ENCODE peak calls at places on chromosomes 1 and 21, in ten cellular contexts. F is CD8-positive, alpha-beta memory T cell; K is neuronal stem cell; D is left ventricle myocardium inferior; V is uterus; Y is IMR-90; E is K562; O is kidney; C is A549; X is suprapubic skin. T is an unnamed sample.

GRCh38 chr1:20666804-20667203 is 5.6 kb upstream of the DDOST start:
- DNase-seq in F (no peak), K (no peak), D (no peak), V (no peak), Y (peak), E (peak), O (no peak), C (peak), X (no peak), T (peak)

GRCh38 chr1:10906866-10907519 is 105.5 kb upstream of the TARDBP start:
- DNase-seq in F (no peak), K (no peak), D (no peak), V (no peak), Y (no peak), E (no peak), O (peak), C (no peak), X (peak), T (no peak)

GRCh38 chr1:203291201-203292096 is 13.9 kb upstream of the BTG2 start:
- DNase-seq in F (peak), K (no peak), D (no peak), V (no peak), Y (no peak), E (no peak), O (peak), C (peak), X (no peak), T (no peak)

GRCh38 chr1:146007048-146007784 is 10.8 kb upstream of the TXNIP start:
- DNase-seq in F (peak), K (peak), D (no peak), V (peak), Y (peak), E (peak), O (no peak), C (peak), X (no peak), T (peak)

GRCh38 chr1:8022395-8023286 is 3.5 kb downstream of the ERRFI1 start:
- DNase-seq in F (no peak), K (no peak), D (no peak), V (no peak), Y (no peak), E (no peak), O (no peak), C (no peak), X (no peak), T (no peak)

GRCh38 chr21:32463367-32463766 is 50.9 kb downstream of the EVA1C start:
- DNase-seq in F (no peak), K (no peak), D (no peak), V (peak), Y (peak), E (no peak), O (peak), C (peak), X (no peak), T (no peak)

GRCh38 chr21:43340491-43341348 is 86.2 kb downstream of the SIK1 start:
- DNase-seq in F (no peak), K (no peak), D (no peak), V (no peak), Y (peak), E (peak), O (no peak), C (peak), X (no peak), T (peak)

GRCh38 chr1:182965096-182965495 is 12.1 kb upstream of the SHCBP1L start:
- DNase-seq in F (no peak), K (no peak), D (no peak), V (no peak), Y (no peak), E (no peak), O (no peak), C (no peak), X (no peak), T (no peak)

GRCh38 chr21:15560383-15561056 is 169.3 kb upstream of the USP25 start:
- DNase-seq in F (no peak), K (no peak), D (no peak), V (no peak), Y (no peak), E (no peak), O (no peak), C (no peak), X (no peak), T (no peak)

GRCh38 chr21:42312626-42313104 is 2.5 kb downstream of the TFF3 start:
- DNase-seq in F (no peak), K (no peak), D (no peak), V (no peak), Y (no peak), E (no peak), O (no peak), C (no peak), X (no peak), T (no peak)

GRCh38 chr1:192852001-192852400 is 43.2 kb downstream of the RGS2 start:
- DNase-seq in F (no peak), K (no peak), D (no peak), V (no peak), Y (no peak), E (no peak), O (no peak), C (no peak), X (no peak), T (no peak)

GRCh38 chr1:195745170-195746009 is 862.9 kb downstream of the KCNT2 start:
- DNase-seq in F (no peak), K (no peak), D (no peak), V (no peak), Y (peak), E (no peak), O (no peak), C (no peak), X (no peak), T (peak)

GRCh38 chr1:84939151-84939550 is 46.1 kb upstream of the LPAR3 start:
- DNase-seq in F (no peak), K (no peak), D (no peak), V (no peak), Y (peak), E (no peak), O (no peak), C (no peak), X (no peak), T (no peak)

GRCh38 chr1:27100797-27101491 is 54.0 kb downstream of the SLC9A1 start:
- DNase-seq in F (no peak), K (no peak), D (no peak), V (no peak), Y (no peak), E (no peak), O (peak), C (no peak), X (no peak), T (no peak)

GRCh38 chr1:203342192-203342940 is 8.6 kb downstream of the FMOD start:
- DNase-seq in F (no peak), K (peak), D (peak), V (peak), Y (peak), E (peak), O (no peak), C (peak), X (no peak), T (peak)

GRCh38 chr1:119660253-119661078 is 12.4 kb upstream of the ZNF697 start:
- DNase-seq in F (no peak), K (no peak), D (no peak), V (no peak), Y (no peak), E (no peak), O (no peak), C (no peak), X (no peak), T (no peak)

GRCh38 chr1:31583995-31584868 is 7.9 kb downstream of the TINAGL1 start:
- DNase-seq in F (no peak), K (no peak), D (peak), V (peak), Y (peak), E (no peak), O (peak), C (no peak), X (no peak), T (peak)

GRCh38 chr1:31580891-31581603 is 4.7 kb downstream of the TINAGL1 start:
- DNase-seq in F (no peak), K (no peak), D (no peak), V (no peak), Y (no peak), E (no peak), O (peak), C (no peak), X (no peak), T (no peak)

GRCh38 chr1:31584869-31585735 is 8.8 kb downstream of the TINAGL1 start:
- DNase-seq in F (no peak), K (no peak), D (no peak), V (no peak), Y (no peak), E (no peak), O (peak), C (no peak), X (no peak), T (no peak)

GRCh38 chr1:31581821-31582810 is 5.8 kb downstream of the TINAGL1 start:
- DNase-seq in F (no peak), K (no peak), D (no peak), V (no peak), Y (no peak), E (no peak), O (peak), C (no peak), X (no peak), T (no peak)

DNA sequence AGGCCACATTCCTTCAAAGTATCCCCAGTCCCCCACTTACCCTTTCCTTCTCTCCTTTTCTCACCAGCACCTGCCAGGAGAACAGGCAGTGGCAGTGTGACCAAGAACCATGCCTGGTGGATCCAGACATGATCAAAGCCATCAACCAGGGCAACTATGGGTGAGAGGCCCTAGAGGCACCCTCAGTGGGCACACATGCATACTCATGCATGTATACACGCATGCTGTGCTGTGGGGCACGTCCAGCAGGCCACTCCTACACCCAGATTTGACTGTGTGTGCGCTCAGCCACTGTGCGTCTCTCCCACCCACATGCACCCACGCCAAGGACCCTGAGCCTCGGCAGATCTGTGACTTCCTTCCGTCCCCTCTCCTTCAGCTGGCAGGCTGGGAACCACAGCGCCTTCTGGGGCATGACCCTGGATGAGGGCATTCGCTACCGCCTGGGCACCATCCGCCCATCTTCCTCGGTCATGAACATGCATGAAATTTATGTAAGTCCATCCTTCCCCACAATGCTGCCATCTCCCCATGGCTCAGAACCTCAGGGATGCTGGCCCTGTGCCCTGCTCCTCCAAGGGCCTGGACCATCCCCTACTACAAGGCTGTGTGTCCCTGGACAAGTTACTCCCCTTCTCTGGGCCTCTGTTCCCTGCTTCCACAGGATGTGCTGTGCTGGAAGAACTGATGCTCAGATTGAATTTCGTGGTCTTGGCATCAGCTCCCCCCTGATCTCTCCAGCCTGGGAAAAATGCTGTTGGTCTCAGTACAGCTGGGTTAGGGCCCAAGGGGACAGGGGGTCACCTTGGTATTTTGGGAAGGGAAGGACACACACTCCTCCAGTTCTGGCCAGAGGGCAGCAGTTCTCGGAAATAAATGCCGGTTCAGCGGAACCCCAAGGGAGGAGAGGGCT is 7.0 kb downstream of the TINAGL1 start:
- DNase-seq in F (no peak), K (no peak), D (peak), V (peak), Y (no peak), E (no peak), O (peak), C (no peak), X (no peak), T (no peak)
- H3K4me3 ChIP-seq in F (no peak), K (peak), D (peak), V (no peak), Y (no peak), E (no peak), O (peak), C (no peak), X (no peak), T (no peak)

GRCh38 chr1:32220746-32221580 is 1.2 kb downstream of the TMEM234 start:
- DNase-seq in F (no peak), K (no peak), D (no peak), V (no peak), Y (no peak), E (no peak), O (no peak), C (no peak), X (no peak), T (no peak)
- H3K27ac ChIP-seq in F (peak), K (no peak), D (peak), V (peak), Y (peak), E (peak), O (peak), C (peak), X (no peak), T (no peak)

GRCh38 chr1:219660666-219661463 is 48.0 kb upstream of the ZC3H11B start:
- DNase-seq in F (no peak), K (peak), D (peak), V (peak), Y (peak), E (peak), O (peak), C (peak), X (peak), T (no peak)
- H3K4me3 ChIP-seq in F (no peak), K (peak), D (peak), V (no peak), Y (no peak), E (no peak), O (no peak), C (no peak), X (peak), T (no peak)

DNA sequence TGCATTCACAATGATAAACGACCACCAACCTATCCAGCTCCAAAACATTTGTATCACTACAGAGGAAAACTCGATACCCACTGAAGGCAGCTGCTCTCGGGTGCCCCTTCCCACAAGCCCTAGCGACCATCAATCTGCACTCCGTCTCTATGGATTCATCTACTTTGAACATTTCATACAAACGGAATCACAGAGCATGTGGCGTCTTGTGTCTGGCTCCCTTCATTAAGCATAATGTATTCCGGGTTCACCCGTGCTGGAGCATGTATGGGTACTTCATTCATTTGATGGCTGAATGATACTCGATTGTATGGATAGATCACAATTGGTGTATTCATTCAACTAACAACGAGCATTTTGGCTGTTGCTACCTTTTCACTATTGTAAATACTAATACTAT is 340.2 kb downstream of the SMYD3 start:
- DNase-seq in F (no peak), K (no peak), D (no peak), V (no peak), Y (no peak), E (no peak), O (no peak), C (no peak), X (no peak), T (no peak)
- H3K27ac ChIP-seq in F (peak), K (no peak), D (no peak), V (no peak), Y (no peak), E (peak), O (no peak), C (no peak), X (peak), T (no peak)

DNA sequence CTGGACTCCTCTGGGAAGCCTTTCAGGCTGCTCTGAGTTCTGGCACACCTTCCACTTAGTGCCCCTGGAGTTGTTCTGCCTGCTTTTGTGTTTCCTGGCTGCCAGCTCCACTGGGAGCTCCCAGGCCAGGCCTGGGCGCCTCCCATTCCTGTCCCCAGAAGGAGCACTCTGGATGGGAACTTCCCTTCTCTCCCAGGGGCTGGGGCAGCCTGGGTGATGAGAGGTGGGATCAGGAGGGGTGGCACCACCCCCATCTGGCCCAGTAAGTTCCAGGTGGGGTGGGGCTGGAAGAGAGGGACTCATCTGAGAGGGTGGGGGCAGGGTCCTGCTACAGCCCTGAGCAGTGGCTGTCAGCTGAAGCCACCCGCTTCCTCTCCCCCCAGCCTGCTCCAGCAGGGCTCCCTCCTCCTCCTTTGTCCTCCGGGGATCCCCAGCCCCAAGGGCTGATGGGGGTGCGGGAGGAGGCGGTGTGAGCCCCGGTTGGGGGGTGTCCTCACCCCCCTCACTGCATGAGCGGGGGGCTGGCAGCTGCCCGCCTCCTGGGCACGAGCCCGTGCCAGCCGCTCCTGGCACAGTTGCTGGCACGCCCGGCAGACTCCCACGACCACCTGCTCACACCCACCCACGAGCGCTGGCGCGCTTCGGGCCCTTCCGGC is 4.7 kb downstream of the FOXO6 start:
- DNase-seq in F (peak), K (no peak), D (no peak), V (no peak), Y (no peak), E (no peak), O (no peak), C (no peak), X (no peak), T (peak)
- H3K4me3 ChIP-seq in F (no peak), K (peak), D (peak), V (peak), Y (no peak), E (no peak), O (no peak), C (peak), X (peak), T (peak)

GRCh38 chr1:207054476-207054875 is 1.4 kb downstream of the PFKFB2 start:
- DNase-seq in F (no peak), K (no peak), D (no peak), V (no peak), Y (no peak), E (no peak), O (no peak), C (no peak), X (no peak), T (no peak)
- H3K27ac ChIP-seq in F (no peak), K (no peak), D (peak), V (no peak), Y (no peak), E (no peak), O (peak), C (no peak), X (peak), T (no peak)

DNA sequence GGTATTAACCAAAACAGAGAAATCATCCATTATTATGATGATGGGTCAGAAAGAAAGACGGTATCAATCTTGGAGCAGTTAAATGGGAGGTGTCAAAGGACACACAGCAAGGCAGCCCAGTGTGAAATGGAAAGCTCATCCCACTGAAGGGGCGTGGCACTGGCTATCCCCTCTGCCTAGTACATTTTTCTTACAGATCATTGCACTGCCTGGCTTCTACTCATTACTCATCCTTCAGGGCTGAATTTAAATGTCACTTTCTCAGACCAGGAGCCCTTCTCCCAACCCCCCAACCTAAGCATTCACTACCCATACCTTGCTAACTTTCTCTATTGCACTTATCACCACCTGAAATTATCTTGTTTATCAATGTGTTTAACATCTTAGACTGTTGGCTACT is 10.1 kb downstream of the JAK1 start:
- DNase-seq in F (no peak), K (no peak), D (no peak), V (no peak), Y (no peak), E (peak), O (no peak), C (peak), X (no peak), T (no peak)
- H3K4me3 ChIP-seq in F (no peak), K (no peak), D (no peak), V (no peak), Y (no peak), E (no peak), O (no peak), C (no peak), X (no peak), T (no peak)

T was measured in SJCRH30.